ENCODE peak calls at places on chromosomes 2 and 18, in four cellular contexts. T is Right ventricle myocardium superior, C is fibroblast of pulmonary artery, P is activated gamma-delta T cell. L is an unnamed sample.

GRCh38 chr18:11518788-11519685 is 90.4 kb upstream of the SLC35G4 start:
- DNase-seq in C (peak), T (peak), P (no peak), L (no peak)

GRCh38 chr2:109247340-109247739 is 118.3 kb downstream of the SH3RF3 start:
- DNase-seq in P (no peak), C (no peak), T (no peak), L (no peak)

GRCh38 chr2:74110537-74110936 is 37.2 kb downstream of the BOLA3 start:
- DNase-seq in C (no peak), T (no peak), P (no peak), L (no peak)

GRCh38 chr2:12347049-12347448 is 369.7 kb upstream of the TRIB2 start:
- DNase-seq in T (no peak), P (no peak), C (no peak), L (no peak)

GRCh38 chr2:216615298-216616082 is 17.7 kb upstream of the IGFBP2 start:
- DNase-seq in T (no peak), P (no peak), C (no peak), L (no peak)

GRCh38 chr2:180494286-180494685 is 486.1 kb upstream of the UBE2E3 start:
- DNase-seq in P (no peak), T (no peak), C (no peak), L (no peak)

GRCh38 chr2:33272001-33272400 is 204.4 kb upstream of the RASGRP3 start:
- DNase-seq in T (no peak), P (no peak), C (no peak), L (peak)

GRCh38 chr2:105873281-105873680 is 128.6 kb downstream of the NCK2 start:
- DNase-seq in C (no peak), P (no peak), T (no peak), L (no peak)

GRCh38 chr18:34339155-34339554 is 114.4 kb upstream of the NOL4 start:
- DNase-seq in P (no peak), C (no peak), T (no peak), L (no peak)

GRCh38 chr2:231348703-231349373 is 46.7 kb upstream of the B3GNT7 start:
- DNase-seq in P (no peak), C (no peak), T (no peak), L (no peak)

GRCh38 chr2:175844169-175844568 is 157.9 kb downstream of the LNPK start:
- DNase-seq in T (no peak), P (no peak), C (peak), L (no peak)

GRCh38 chr18:43279015-43279758 is 1.9 kb upstream of the SYT4 start:
- DNase-seq in C (peak), P (no peak), T (no peak), L (no peak)

GRCh38 chr18:34787931-34788532 is 77.9 kb downstream of the DTNA start:
- DNase-seq in P (no peak), T (peak), C (peak), L (no peak)

GRCh38 chr18:45398448-45398847 is 216.8 kb upstream of the SLC14A2 start:
- DNase-seq in T (no peak), P (no peak), C (no peak), L (no peak)

GRCh38 chr2:150335596-150335995 is 151.9 kb downstream of the RND3 start:
- DNase-seq in P (no peak), C (no peak), T (no peak), L (no peak)

GRCh38 chr2:238487652-238488346 is 61.1 kb downstream of the ASB1 start:
- DNase-seq in C (no peak), T (no peak), P (no peak), L (no peak)

GRCh38 chr18:53025247-53025646 is 685.2 kb downstream of the DCC start:
- DNase-seq in C (no peak), P (no peak), T (no peak), L (no peak)

L was measured in T-helper 1 cell.